ENCODE peak calls at places on chromosomes 13 and 19, in ten cellular contexts. R is RPMI8226; K is iris pigment epithelial cell; V is HEK293T; X is left kidney; Q is stimulated activated CD4-positive, alpha-beta T cell treated with anti-CD3 and anti-CD28 coated beads, Interleukin-4, amount 100 ng/mL, for 24 hours; U is amniotic stem cell; G is HepG2; C is mammary epithelial cell; T is NB4. L is an unnamed sample.

GRCh38 chr13:45102136-45102802 is 18.0 kb upstream of the GTF2F2 start:
- DNase-seq in R (no peak), K (no peak), V (no peak), X (peak), Q (no peak), U (no peak), G (no peak), C (no peak), T (no peak), L (no peak)

GRCh38 chr19:43425567-43426392 is 11.1 kb downstream of the TEX101 start:
- DNase-seq in R (no peak), K (peak), V (peak), X (peak), Q (no peak), U (no peak), G (no peak), C (peak), T (peak), L (peak)

GRCh38 chr13:42041017-42041683 is 7.3 kb upstream of the DGKH start:
- DNase-seq in R (peak), K (peak), V (peak), X (peak), Q (peak), U (peak), G (no peak), C (peak), T (peak), L (peak)

GRCh38 chr19:48918801-48919247 is 14.7 kb upstream of the DHDH start:
- DNase-seq in R (no peak), K (no peak), V (peak), X (peak), Q (no peak), U (no peak), G (no peak), C (no peak), T (peak), L (peak)

GRCh38 chr19:33558846-33559245 is 37.3 kb upstream of the PEPD start:
- DNase-seq in R (no peak), K (no peak), V (no peak), X (no peak), Q (no peak), U (no peak), G (no peak), C (peak), T (no peak), L (no peak)

GRCh38 chr13:47611664-47612288 is 389.3 kb downstream of the SUCLA2 start:
- DNase-seq in R (no peak), K (no peak), V (no peak), X (no peak), Q (no peak), U (no peak), G (no peak), C (peak), T (no peak), L (no peak)

GRCh38 chr13:29591310-29591709 is 4.2 kb downstream of the SLC7A1 start:
- DNase-seq in R (no peak), K (peak), V (no peak), X (no peak), Q (no peak), U (no peak), G (no peak), C (no peak), T (no peak), L (peak)

GRCh38 chr13:81406639-81407292 is 1065.8 kb upstream of the SPRY2 start:
- DNase-seq in R (no peak), K (no peak), V (no peak), X (peak), Q (no peak), U (no peak), G (no peak), C (no peak), T (no peak), L (no peak)

GRCh38 chr19:56874530-56874929 is 34.0 kb upstream of the PEG3 start:
- DNase-seq in R (no peak), K (no peak), V (no peak), X (no peak), Q (no peak), U (no peak), G (no peak), C (no peak), T (no peak), L (no peak)

GRCh38 chr19:56834564-56835375 is 5.8 kb downstream of the PEG3 start:
- DNase-seq in R (no peak), K (no peak), V (no peak), X (no peak), Q (no peak), U (no peak), G (no peak), C (no peak), T (no peak), L (no peak)

GRCh38 chr19:33906578-33907335 is 110.1 kb downstream of the KCTD15 start:
- DNase-seq in R (no peak), K (peak), V (no peak), X (peak), Q (no peak), U (no peak), G (peak), C (peak), T (no peak), L (peak)

GRCh38 chr19:17328517-17329060 is 6.1 kb downstream of the ANO8 start:
- DNase-seq in R (no peak), K (no peak), V (no peak), X (peak), Q (no peak), U (no peak), G (no peak), C (no peak), T (no peak), L (no peak)

GRCh38 chr19:38745316-38745715 is 1.0 kb upstream of the CAPN12 start:
- DNase-seq in R (no peak), K (no peak), V (no peak), X (no peak), Q (no peak), U (no peak), G (no peak), C (peak), T (no peak), L (no peak)

GRCh38 chr13:28409648-28410047 is 85.3 kb downstream of the FLT1 start:
- DNase-seq in R (no peak), K (no peak), V (no peak), X (no peak), Q (no peak), U (no peak), G (no peak), C (no peak), T (no peak), L (no peak)

GRCh38 chr19:54164369-54165068 is 5.0 kb upstream of the LENG1 start:
- DNase-seq in R (peak), K (peak), V (peak), X (peak), Q (peak), U (no peak), G (no peak), C (no peak), T (no peak), L (peak)

GRCh38 chr13:114077121-114077937 is 55.1 kb downstream of the RASA3 start:
- DNase-seq in R (no peak), K (no peak), V (no peak), X (no peak), Q (no peak), U (no peak), G (no peak), C (no peak), T (no peak), L (no peak)

GRCh38 chr19:28633223-28634030 is 579.5 kb downstream of the UQCRFS1 start:
- DNase-seq in R (peak), K (peak), V (peak), X (peak), Q (peak), U (no peak), G (no peak), C (peak), T (peak), L (peak)

GRCh38 chr19:9329999-9330398 is 6.0 kb downstream of the ZNF559 start:
- DNase-seq in R (no peak), K (no peak), V (no peak), X (no peak), Q (no peak), U (no peak), G (no peak), C (no peak), T (no peak), L (no peak)

GRCh38 chr13:47066261-47066660 is 169.4 kb upstream of the HTR2A start:
- DNase-seq in R (no peak), K (no peak), V (no peak), X (no peak), Q (no peak), U (no peak), G (no peak), C (no peak), T (no peak), L (no peak)

GRCh38 chr13:61466280-61466679 is 50.6 kb upstream of the PCDH20 start:
- DNase-seq in R (no peak), K (no peak), V (no peak), X (no peak), Q (no peak), U (no peak), G (peak), C (no peak), T (peak), L (no peak)

GRCh38 chr19:53504903-53505302 is 33.0 kb upstream of the ZNF331 start:
- DNase-seq in R (no peak), K (peak), V (no peak), X (peak), Q (no peak), U (no peak), G (peak), C (no peak), T (no peak), L (no peak)

GRCh38 chr19:6276447-6276846 is 3.3 kb downstream of the MLLT1 start:
- DNase-seq in R (no peak), K (peak), V (no peak), X (peak), Q (no peak), U (no peak), G (no peak), C (no peak), T (no peak), L (no peak)

GRCh38 chr19:954672-955494 is 29.0 kb downstream of the ARID3A start:
- DNase-seq in R (no peak), K (no peak), V (no peak), X (peak), Q (no peak), U (no peak), G (no peak), C (no peak), T (peak), L (no peak)

GRCh38 chr13:20654156-20654555 is 49.3 kb upstream of the IL17D start:
- DNase-seq in R (no peak), K (peak), V (no peak), X (no peak), Q (no peak), U (no peak), G (no peak), C (no peak), T (no peak), L (peak)

GRCh38 chr19:42606660-42607351 is 12.1 kb upstream of the CEACAM8 start:
- DNase-seq in R (peak), K (peak), V (peak), X (peak), Q (peak), U (no peak), G (peak), C (peak), T (peak), L (peak)

GRCh38 chr19:54536956-54537355 is 34.3 kb downstream of the LAIR2 start:
- DNase-seq in R (no peak), K (no peak), V (no peak), X (no peak), Q (no peak), U (no peak), G (no peak), C (no peak), T (no peak), L (no peak)

GRCh38 chr19:13788991-13789390 is 6.3 kb upstream of the ZSWIM4 start:
- DNase-seq in R (no peak), K (peak), V (no peak), X (no peak), Q (no peak), U (no peak), G (no peak), C (no peak), T (peak), L (no peak)

GRCh38 chr13:48831248-48831647 is 144.5 kb upstream of the FNDC3A start:
- DNase-seq in R (no peak), K (peak), V (no peak), X (no peak), Q (no peak), U (no peak), G (no peak), C (no peak), T (no peak), L (no peak)

GRCh38 chr13:112684444-112684843 is 5.4 kb upstream of the ATP11A start:
- DNase-seq in R (no peak), K (no peak), V (no peak), X (no peak), Q (no peak), U (no peak), G (no peak), C (no peak), T (no peak), L (no peak)

GRCh38 chr13:98444381-98444780 is 132.5 kb downstream of the STK24 start:
- DNase-seq in R (no peak), K (no peak), V (no peak), X (no peak), Q (no peak), U (no peak), G (no peak), C (no peak), T (no peak), L (no peak)

GRCh38 chr19:21694171-21694906 is 73.0 kb downstream of the ZNF100 start:
- DNase-seq in R (peak), K (no peak), V (no peak), X (no peak), Q (no peak), U (no peak), G (no peak), C (no peak), T (no peak), L (no peak)

GRCh38 chr19:47243776-47244547 is 12.4 kb upstream of the CCDC9 start:
- DNase-seq in R (peak), K (peak), V (peak), X (peak), Q (peak), U (peak), G (peak), C (peak), T (peak), L (peak)

GRCh38 chr19:44653343-44653742 is 9.6 kb downstream of the PVR start:
- DNase-seq in R (no peak), K (no peak), V (no peak), X (no peak), Q (no peak), U (no peak), G (no peak), C (no peak), T (no peak), L (no peak)